ENCODE peak calls at places on chromosome 5, in ten cellular contexts. J, H, M, X, C, Q, R, U, G and S are unnamed samples.

GRCh38 chr5:56405536-56405935 is 172.4 kb upstream of the ANKRD55 start:
- DNase-seq in J (no peak), H (no peak), M (no peak), X (no peak), C (no peak), Q (no peak), R (no peak), U (no peak), G (no peak), S (no peak)

GRCh38 chr5:131511934-131512333 is 123.1 kb downstream of the RAPGEF6 start:
- DNase-seq in J (no peak), H (no peak), M (no peak), X (no peak), C (no peak), Q (no peak), R (no peak), U (no peak), G (no peak), S (no peak)

GRCh38 chr5:39654715-39655114 is 229.9 kb upstream of the DAB2 start:
- DNase-seq in J (no peak), H (no peak), M (no peak), X (no peak), C (no peak), Q (no peak), R (no peak), U (no peak), G (no peak), S (no peak)

GRCh38 chr5:37206733-37207132 is 42.4 kb downstream of the CPLANE1 start:
- DNase-seq in J (no peak), H (no peak), M (no peak), X (no peak), C (no peak), Q (no peak), R (no peak), U (no peak), G (no peak), S (no peak)

GRCh38 chr5:91151947-91152346 is 231.2 kb downstream of the ARRDC3 start:
- DNase-seq in J (no peak), H (no peak), M (peak), X (no peak), C (no peak), Q (no peak), R (no peak), U (no peak), G (no peak), S (peak)

GRCh38 chr5:43571237-43571636 is 14.4 kb upstream of the PAIP1 start:
- DNase-seq in J (no peak), H (no peak), M (no peak), X (no peak), C (no peak), Q (no peak), R (no peak), U (no peak), G (no peak), S (no peak)

GRCh38 chr5:102835715-102836114 is 80.6 kb downstream of the PAM start:
- DNase-seq in J (no peak), H (no peak), M (no peak), X (no peak), C (no peak), Q (no peak), R (no peak), U (no peak), G (no peak), S (no peak)

GRCh38 chr5:171783051-171783450 is 2.6 kb upstream of the SMIM23 start:
- DNase-seq in J (no peak), H (no peak), M (no peak), X (no peak), C (no peak), Q (no peak), R (no peak), U (no peak), G (no peak), S (no peak)

GRCh38 chr5:16461026-16461425 is 4.6 kb downstream of the ZNF622 start:
- DNase-seq in J (no peak), H (no peak), M (peak), X (no peak), C (no peak), Q (no peak), R (peak), U (no peak), G (no peak), S (no peak)

GRCh38 chr5:107930092-107930491 is 259.4 kb upstream of the EFNA5 start:
- DNase-seq in J (no peak), H (no peak), M (no peak), X (no peak), C (no peak), Q (no peak), R (no peak), U (no peak), G (no peak), S (no peak)